ENCODE peak calls at places on chromosomes 3 and 15, in seven cellular contexts. One of them, this sample, is unnamed.

GRCh38 chr15:40338921-40339620 is 1.7 kb downstream of the CCDC9B start:
- DNase-seq in aorta: peak; percentile 89
- DNase-seq in adrenal gland: no peak
- DNase-seq in lung: no peak
- DNase-seq in fibroblast of lung: peak; percentile 96
- DNase-seq in neuronal stem cell: no peak
- DNase-seq in uterus: peak; percentile 56
- DNase-seq in this sample: peak; percentile 92

GRCh38 chr3:127709320-127710060 is 36.7 kb downstream of the ABTB1 start:
- DNase-seq in uterus: no peak
- DNase-seq in aorta: peak; percentile 17
- DNase-seq in fibroblast of lung: peak; percentile 39
- DNase-seq in neuronal stem cell: no peak
- DNase-seq in lung: no peak
- DNase-seq in adrenal gland: no peak
- DNase-seq in this sample: no peak

GRCh38 chr3:133413166-133414020 is 13.5 kb downstream of the BFSP2 start:
- DNase-seq in lung: no peak
- DNase-seq in adrenal gland: no peak
- DNase-seq in neuronal stem cell: no peak
- DNase-seq in fibroblast of lung: no peak
- DNase-seq in uterus: no peak
- DNase-seq in aorta: peak; percentile 37
- DNase-seq in this sample: peak; percentile 23

GRCh38 chr15:91099616-91100560 is at the start of gene SV2B:
- DNase-seq in aorta: no peak
- DNase-seq in uterus: no peak
- DNase-seq in neuronal stem cell: peak; percentile 38
- DNase-seq in fibroblast of lung: peak; percentile 48
- DNase-seq in lung: no peak
- DNase-seq in adrenal gland: peak; percentile 33
- DNase-seq in this sample: no peak

GRCh38 chr15:25903024-25903581 is 40.0 kb upstream of the ATP10A start:
- DNase-seq in adrenal gland: no peak
- DNase-seq in lung: peak; percentile 55
- DNase-seq in aorta: no peak
- DNase-seq in neuronal stem cell: no peak
- DNase-seq in uterus: no peak
- DNase-seq in fibroblast of lung: peak; percentile 47
- DNase-seq in this sample: no peak

GRCh38 chr3:95356764-95357501 is 1294.1 kb downstream of the NSUN3 start:
- DNase-seq in uterus: no peak
- DNase-seq in lung: no peak
- DNase-seq in aorta: no peak
- DNase-seq in fibroblast of lung: no peak
- DNase-seq in adrenal gland: no peak
- DNase-seq in neuronal stem cell: no peak
- DNase-seq in this sample: no peak

GRCh38 chr15:100114526-100114925 is 227.2 kb downstream of the ADAMTS17 start:
- DNase-seq in adrenal gland: no peak
- DNase-seq in uterus: no peak
- DNase-seq in aorta: peak; percentile 30
- DNase-seq in fibroblast of lung: peak; percentile 87
- DNase-seq in neuronal stem cell: peak; percentile 37
- DNase-seq in lung: no peak
- DNase-seq in this sample: no peak

GRCh38 chr3:188179006-188179966 is 25.3 kb downstream of the LPP start:
- DNase-seq in neuronal stem cell: no peak
- DNase-seq in lung: peak; percentile 77
- DNase-seq in uterus: peak; percentile 55
- DNase-seq in aorta: peak; percentile 83
- DNase-seq in fibroblast of lung: peak; percentile 94
- DNase-seq in adrenal gland: no peak
- DNase-seq in this sample: no peak

GRCh38 chr3:172751188-172751571 is 654 bp downstream of the ECT2 start:
- DNase-seq in aorta: no peak
- DNase-seq in fibroblast of lung: no peak
- DNase-seq in adrenal gland: no peak
- DNase-seq in uterus: no peak
- DNase-seq in lung: no peak
- DNase-seq in neuronal stem cell: no peak
- DNase-seq in this sample: peak; percentile 44

GRCh38 chr3:129577925-129578742 is 28.3 kb downstream of the PLXND1 start:
- DNase-seq in lung: no peak
- DNase-seq in aorta: no peak
- DNase-seq in fibroblast of lung: no peak
- DNase-seq in uterus: no peak
- DNase-seq in neuronal stem cell: no peak
- DNase-seq in adrenal gland: no peak
- DNase-seq in this sample: peak; percentile 66

GRCh38 chr15:52184721-52185120 is 6.5 kb downstream of the GNB5 start:
- DNase-seq in adrenal gland: no peak
- DNase-seq in uterus: no peak
- DNase-seq in lung: no peak
- DNase-seq in aorta: no peak
- DNase-seq in fibroblast of lung: no peak
- DNase-seq in neuronal stem cell: no peak
- DNase-seq in this sample: no peak

GRCh38 chr15:83199288-83199687 is 8.3 kb downstream of the HDGFL3 start:
- DNase-seq in lung: no peak
- DNase-seq in fibroblast of lung: no peak
- DNase-seq in aorta: no peak
- DNase-seq in uterus: no peak
- DNase-seq in adrenal gland: no peak
- DNase-seq in neuronal stem cell: no peak
- DNase-seq in this sample: no peak

GRCh38 chr3:131091768-131092167 is 65.1 kb downstream of the NEK11 start:
- DNase-seq in aorta: no peak
- DNase-seq in lung: no peak
- DNase-seq in neuronal stem cell: no peak
- DNase-seq in fibroblast of lung: peak; percentile 27
- DNase-seq in adrenal gland: no peak
- DNase-seq in uterus: no peak
- DNase-seq in this sample: peak; percentile 30

GRCh38 chr3:143613226-143613625 is 235.0 kb downstream of the SLC9A9 start:
- DNase-seq in adrenal gland: no peak
- DNase-seq in neuronal stem cell: no peak
- DNase-seq in aorta: no peak
- DNase-seq in uterus: no peak
- DNase-seq in lung: no peak
- DNase-seq in fibroblast of lung: no peak
- DNase-seq in this sample: no peak

GRCh38 chr15:57138260-57138895 is 219.9 kb downstream of the TCF12 start:
- DNase-seq in neuronal stem cell: peak; percentile 48
- DNase-seq in aorta: no peak
- DNase-seq in adrenal gland: no peak
- DNase-seq in uterus: no peak
- DNase-seq in fibroblast of lung: peak; percentile 80
- DNase-seq in lung: peak; percentile 30
- DNase-seq in this sample: peak; percentile 53

GRCh38 chr15:51641490-51642135 is 19.0 kb upstream of the DMXL2 start:
- DNase-seq in lung: no peak
- DNase-seq in adrenal gland: no peak
- DNase-seq in neuronal stem cell: no peak
- DNase-seq in aorta: no peak
- DNase-seq in fibroblast of lung: no peak
- DNase-seq in uterus: no peak
- DNase-seq in this sample: no peak

GRCh38 chr3:196569003-196569516 is 600 bp downstream of the FBXO45 start:
- DNase-seq in fibroblast of lung: peak; percentile 49
- DNase-seq in adrenal gland: peak; percentile 40
- DNase-seq in aorta: peak; percentile 79
- DNase-seq in neuronal stem cell: no peak
- DNase-seq in uterus: no peak
- DNase-seq in lung: peak; percentile 39
- DNase-seq in this sample: peak; percentile 27

GRCh38 chr15:99082798-99083197 is 22.1 kb upstream of the SYNM start:
- DNase-seq in uterus: no peak
- DNase-seq in lung: no peak
- DNase-seq in fibroblast of lung: no peak
- DNase-seq in neuronal stem cell: no peak
- DNase-seq in aorta: no peak
- DNase-seq in adrenal gland: no peak
- DNase-seq in this sample: no peak

GRCh38 chr15:48190932-48191573 is 412 bp upstream of the CTXN2 start:
- DNase-seq in adrenal gland: peak; percentile 82
- DNase-seq in aorta: peak; percentile 94
- DNase-seq in uterus: peak; percentile 32
- DNase-seq in fibroblast of lung: peak; percentile 69
- DNase-seq in neuronal stem cell: peak; percentile 89
- DNase-seq in lung: peak; percentile 67
- DNase-seq in this sample: peak; percentile 75

GRCh38 chr15:76155742-76156141 is 96.0 kb downstream of the TMEM266 start:
- DNase-seq in aorta: no peak
- DNase-seq in fibroblast of lung: peak; percentile 16
- DNase-seq in adrenal gland: no peak
- DNase-seq in lung: no peak
- DNase-seq in neuronal stem cell: no peak
- DNase-seq in uterus: no peak
- DNase-seq in this sample: no peak

GRCh38 chr3:185823280-185824044 is 1.4 kb downstream of the IGF2BP2 start:
- DNase-seq in neuronal stem cell: no peak
- DNase-seq in fibroblast of lung: peak; percentile 62
- DNase-seq in lung: peak; percentile 37
- DNase-seq in uterus: peak; percentile 22
- DNase-seq in adrenal gland: peak; percentile 63
- DNase-seq in aorta: peak; percentile 79
- DNase-seq in this sample: peak; percentile 66

GRCh38 chr15:25250011-25250596 is 188.7 kb downstream of the UBE3A start:
- DNase-seq in adrenal gland: peak; percentile 9
- DNase-seq in aorta: no peak
- DNase-seq in lung: no peak
- DNase-seq in neuronal stem cell: no peak
- DNase-seq in uterus: peak; percentile 4
- DNase-seq in fibroblast of lung: no peak
- DNase-seq in this sample: no peak

GRCh38 chr3:127682576-127682975 is 9.8 kb downstream of the ABTB1 start:
- DNase-seq in adrenal gland: peak; percentile 12
- DNase-seq in aorta: peak; percentile 63
- DNase-seq in uterus: peak; percentile 8
- DNase-seq in lung: no peak
- DNase-seq in neuronal stem cell: no peak
- DNase-seq in fibroblast of lung: no peak
- DNase-seq in this sample: no peak

GRCh38 chr3:74500257-74500656 is 114.2 kb downstream of the CNTN3 start:
- DNase-seq in lung: no peak
- DNase-seq in neuronal stem cell: no peak
- DNase-seq in uterus: no peak
- DNase-seq in aorta: no peak
- DNase-seq in fibroblast of lung: no peak
- DNase-seq in adrenal gland: no peak
- DNase-seq in this sample: no peak

DNA sequence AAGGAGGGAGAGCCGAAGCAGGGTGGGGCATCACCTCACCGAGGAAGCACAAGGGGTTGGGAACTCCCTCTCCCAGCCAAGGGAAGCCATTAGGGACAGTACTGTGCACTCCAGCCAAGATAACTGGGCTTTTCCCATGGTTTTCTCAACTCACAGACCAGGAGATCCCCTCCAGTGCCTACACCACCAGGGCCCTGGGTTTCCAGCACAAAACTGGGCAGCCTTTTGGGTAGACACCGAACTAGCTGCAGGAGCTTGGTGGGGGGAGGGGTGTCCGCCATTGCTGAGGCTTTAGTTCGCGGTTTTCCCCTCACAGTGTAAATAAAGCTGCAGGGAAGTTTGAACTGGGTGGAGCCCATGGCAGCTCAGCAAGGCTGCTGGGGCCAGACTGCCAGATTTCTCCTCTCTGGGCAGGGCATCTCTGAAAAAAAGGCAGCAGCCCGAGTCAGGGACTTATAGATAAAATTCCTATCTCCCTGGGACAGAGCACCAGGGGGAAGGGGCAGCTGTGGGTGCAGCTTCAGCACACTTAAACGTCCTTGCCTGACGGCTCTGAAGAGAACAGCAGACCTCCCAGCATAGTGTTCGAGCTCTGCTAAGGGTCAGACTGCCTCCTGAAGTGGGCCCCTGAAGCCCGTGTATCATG is 129.5 kb upstream of the LMCD1 start:
- DNase-seq in fibroblast of lung: no peak
- DNase-seq in neuronal stem cell: no peak
- DNase-seq in lung: no peak
- DNase-seq in adrenal gland: no peak
- DNase-seq in uterus: no peak
- DNase-seq in aorta: no peak
- DNase-seq in this sample: peak; percentile 13
- H3K27ac ChIP-seq in fibroblast of lung: no peak overlapping the region
- H3K27ac ChIP-seq in neuronal stem cell: no peak overlapping the region
- H3K27ac ChIP-seq in lung: no peak overlapping the region
- H3K27ac ChIP-seq in adrenal gland: no peak overlapping the region
- H3K27ac ChIP-seq in uterus: no peak overlapping the region
- H3K27ac ChIP-seq in aorta: no peak overlapping the region
- H3K27ac ChIP-seq in this sample: peak overlapping the region; percentile 65

DNA sequence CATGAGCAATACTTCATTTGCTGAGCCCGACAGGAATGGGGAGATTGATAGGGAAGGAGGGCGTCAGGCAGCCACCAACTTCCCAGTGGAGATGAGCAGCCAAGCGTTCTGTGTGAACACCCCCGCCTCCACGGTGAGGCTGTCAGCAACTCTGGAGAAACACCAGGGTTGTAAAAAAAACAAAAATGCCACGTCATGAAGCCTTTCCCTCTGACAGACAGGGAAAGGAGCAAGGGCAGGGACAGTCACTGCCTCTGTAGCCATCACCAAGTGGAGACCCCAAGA is 36.7 kb downstream of the TLE3 start:
- DNase-seq in neuronal stem cell: no peak
- DNase-seq in uterus: peak; percentile 18
- DNase-seq in adrenal gland: no peak
- DNase-seq in fibroblast of lung: peak; percentile 71
- DNase-seq in aorta: no peak
- DNase-seq in lung: no peak
- DNase-seq in this sample: no peak
- H3K27ac ChIP-seq in neuronal stem cell: no peak overlapping the region
- H3K27ac ChIP-seq in uterus: no peak overlapping the region
- H3K27ac ChIP-seq in adrenal gland: no peak overlapping the region
- H3K27ac ChIP-seq in fibroblast of lung: no peak overlapping the region
- H3K27ac ChIP-seq in aorta: no peak overlapping the region
- H3K27ac ChIP-seq in lung: no peak overlapping the region
- H3K27ac ChIP-seq in this sample: no peak overlapping the region

GRCh38 chr3:157100997-157101396 is 59.0 kb downstream of the CCNL1 start:
- DNase-seq in aorta: no peak
- DNase-seq in neuronal stem cell: no peak
- DNase-seq in uterus: no peak
- DNase-seq in adrenal gland: no peak
- DNase-seq in fibroblast of lung: no peak
- DNase-seq in lung: no peak
- DNase-seq in this sample: no peak
- H3K27ac ChIP-seq in aorta: no peak overlapping the region
- H3K27ac ChIP-seq in neuronal stem cell: no peak overlapping the region
- H3K27ac ChIP-seq in uterus: no peak overlapping the region
- H3K27ac ChIP-seq in adrenal gland: no peak overlapping the region
- H3K27ac ChIP-seq in fibroblast of lung: no peak overlapping the region
- H3K27ac ChIP-seq in lung: peak overlapping the region; percentile 86
- H3K27ac ChIP-seq in this sample: no peak overlapping the region

DNA sequence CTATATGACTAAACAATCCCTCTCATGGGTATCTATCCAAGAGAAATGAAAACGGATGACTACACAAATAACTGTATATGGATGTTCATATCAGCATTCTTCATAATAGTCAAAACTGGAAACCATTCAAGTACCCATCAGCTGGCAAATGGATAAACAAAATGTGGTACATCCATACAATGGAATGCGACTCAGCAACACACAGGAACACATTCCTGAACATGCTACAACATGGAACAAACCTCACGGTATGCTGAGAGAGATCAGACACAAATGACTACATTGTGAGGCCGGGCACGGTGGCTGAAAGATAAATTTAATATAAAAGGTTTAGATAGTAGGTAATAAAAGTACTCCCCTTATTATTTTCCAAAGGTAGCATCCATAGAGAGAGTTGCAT is 42.6 kb downstream of the CCR4 start:
- DNase-seq in adrenal gland: no peak
- DNase-seq in lung: no peak
- DNase-seq in uterus: no peak
- DNase-seq in neuronal stem cell: no peak
- DNase-seq in aorta: no peak
- DNase-seq in fibroblast of lung: no peak
- DNase-seq in this sample: no peak
- H3K27ac ChIP-seq in adrenal gland: no peak overlapping the region
- H3K27ac ChIP-seq in lung: no peak overlapping the region
- H3K27ac ChIP-seq in uterus: no peak overlapping the region
- H3K27ac ChIP-seq in neuronal stem cell: no peak overlapping the region
- H3K27ac ChIP-seq in aorta: no peak overlapping the region
- H3K27ac ChIP-seq in fibroblast of lung: no peak overlapping the region
- H3K27ac ChIP-seq in this sample: no peak overlapping the region